ENCODE peak calls at places on chromosome 22, in eight cellular contexts. R is transverse colon, U is sigmoid colon, Q is prostate gland, M is Panc1, G is HCT116, E is H1, J is K562. N is an unnamed sample. For H3K4me1 and H3K27me3, the result is how much of the 10 kb centered on the place peaks cover.

GRCh38 chr22:42342426-42343135 is 72.1 kb upstream of the TCF20 start:
- DNase-seq in G (no peak), U (no peak), E (no peak), Q (no peak), J (no peak), M (no peak), R (no peak), N (no peak)

GRCh38 chr22:19522190-19522880 is 1.9 kb downstream of the CLDN5 start:
- DNase-seq in U (no peak), J (no peak), M (no peak), R (no peak), E (no peak), Q (no peak), G (no peak), N (no peak)

GRCh38 chr22:50582562-50583293 is at the start of gene CHKB:
- DNase-seq in R (peak), U (peak), J (peak), Q (peak), G (peak), E (peak), M (peak), N (peak)

GRCh38 chr22:24969588-24970301 is 17.2 kb downstream of the KIAA1671 start:
- DNase-seq in Q (peak), J (no peak), R (peak), U (no peak), G (peak), E (no peak), M (no peak), N (no peak)

GRCh38 chr22:43014062-43014875 is 680 bp downstream of the PACSIN2 start:
- DNase-seq in Q (peak), R (peak), G (no peak), E (peak), J (peak), M (no peak), U (peak), N (peak)

GRCh38 chr22:31683181-31684105 is 21.4 kb upstream of the PISD start:
- DNase-seq in R (no peak), E (no peak), M (no peak), G (no peak), J (no peak), U (peak), Q (peak), N (no peak)

GRCh38 chr22:42075277-42075676 is 1.2 kb downstream of the PHETA2 start:
- DNase-seq in M (no peak), J (no peak), Q (no peak), R (no peak), G (no peak), E (no peak), U (no peak), N (no peak)

GRCh38 chr22:19287889-19288288 is 3.6 kb downstream of the CLTCL1 start:
- DNase-seq in G (no peak), R (no peak), Q (no peak), U (no peak), J (no peak), E (no peak), M (no peak), N (no peak)

GRCh38 chr22:20243545-20244249 is 24.4 kb downstream of the RTN4R start:
- DNase-seq in E (no peak), J (peak), R (peak), U (peak), Q (peak), M (no peak), G (no peak), N (peak)

GRCh38 chr22:42877158-42877557 is 20.1 kb upstream of the ARFGAP3 start:
- DNase-seq in G (no peak), U (no peak), R (no peak), Q (no peak), E (no peak), M (no peak), J (no peak), N (no peak)

GRCh38 chr22:43129426-43130425 is 13.5 kb downstream of the MCAT start:
- DNase-seq in G (no peak), Q (no peak), E (no peak), M (no peak), J (no peak), R (no peak), U (no peak), N (no peak)

GRCh38 chr22:34943830-34944229 is 122.1 kb upstream of the ISX start:
- DNase-seq in Q (no peak), R (no peak), E (no peak), G (no peak), U (no peak), J (no peak), M (no peak), N (no peak)

GRCh38 chr22:24359452-24360120 is 67.8 kb upstream of the ADORA2A start:
- DNase-seq in U (no peak), G (no peak), J (no peak), R (no peak), E (no peak), Q (no peak), M (no peak), N (no peak)

GRCh38 chr22:30386960-30387848 is at the start of gene RNF215:
- DNase-seq in J (peak), G (peak), E (peak), Q (peak), U (peak), R (peak), M (no peak), N (peak)

GRCh38 chr22:50489363-50490243 is 2.9 kb downstream of the MIOX start:
- DNase-seq in G (no peak), J (no peak), R (no peak), U (no peak), E (peak), Q (no peak), M (no peak), N (no peak)

GRCh38 chr22:21446128-21446826 is 20.9 kb upstream of the TMEM191C start:
- DNase-seq in R (no peak), Q (peak), U (peak), M (no peak), G (no peak), J (no peak), E (peak), N (peak)
- H3K4me1 ChIP-seq in R (under half), Q (under half), U (under half), M (under half), G (under half), J (under half), E (under half), N (under half)

DNA sequence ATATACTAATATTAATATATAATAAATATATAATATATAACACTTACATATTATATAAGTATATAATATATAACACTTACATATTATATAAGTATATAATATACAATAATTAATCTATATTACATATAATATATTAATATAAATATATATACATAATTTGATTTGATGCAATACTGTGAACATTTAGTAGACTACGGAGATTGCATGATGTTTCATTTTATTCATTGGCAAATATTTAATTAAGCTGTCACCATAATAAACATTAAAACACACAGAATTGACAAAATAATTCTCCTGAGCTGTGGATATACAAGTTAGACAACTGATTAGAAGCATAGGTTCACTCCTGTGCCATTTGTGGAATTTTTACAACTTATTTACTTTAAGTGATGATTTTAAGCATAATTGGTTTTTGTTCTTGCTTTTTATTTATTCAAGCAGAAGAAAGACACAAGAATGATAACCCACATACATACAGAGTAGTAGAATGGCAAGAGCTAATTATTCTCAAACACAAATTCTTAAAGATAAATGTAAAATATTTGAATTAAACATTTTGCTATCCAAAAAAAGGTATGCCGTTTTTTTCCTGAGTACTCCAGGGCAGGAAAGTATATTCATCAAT is 65.8 kb upstream of the TOP3B start:
- DNase-seq in J (no peak), E (no peak), M (no peak), Q (no peak), G (no peak), U (no peak), R (no peak), N (no peak)
- H3K27me3 ChIP-seq in J (under half), E (half or more), M (under half), Q (under half), G (under half), U (under half), R (under half), N (under half)

DNA sequence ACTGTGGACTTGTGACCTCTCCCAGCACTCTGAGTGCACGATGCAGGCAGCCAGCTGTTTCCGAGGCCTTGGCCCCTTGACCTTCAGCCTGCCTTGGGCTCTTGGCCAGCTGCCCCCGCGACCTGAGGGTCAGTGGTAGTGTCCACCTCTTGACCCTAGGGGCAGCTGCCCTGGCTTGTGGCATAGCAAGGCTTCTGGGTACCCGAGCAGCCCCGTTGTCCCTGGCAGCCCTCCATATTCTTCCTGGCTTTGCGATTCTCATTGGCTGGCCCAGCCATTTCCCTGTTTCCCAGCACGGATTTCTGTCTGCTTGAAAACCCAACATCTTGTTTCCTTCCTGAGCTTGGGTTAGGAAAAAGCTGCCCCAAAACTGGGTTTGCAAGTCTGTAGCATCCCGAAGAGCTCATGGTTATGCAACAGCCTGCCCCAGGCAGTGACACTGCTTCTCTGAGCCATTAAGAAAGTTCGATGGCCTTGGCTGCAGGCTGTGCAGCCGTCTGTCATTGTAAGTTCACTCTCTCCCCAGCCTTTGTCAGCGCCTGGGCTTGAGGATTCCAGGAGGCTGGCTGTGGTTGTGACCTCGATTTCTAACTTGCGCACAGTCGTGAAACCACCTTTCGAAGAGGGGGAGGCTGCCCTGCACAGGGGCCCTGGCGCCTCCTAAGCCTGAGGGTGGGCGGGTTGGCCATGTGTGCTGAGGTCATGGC is 48.8 kb downstream of the FBLN1 start:
- DNase-seq in R (no peak), Q (no peak), G (no peak), U (peak), E (no peak), M (no peak), J (no peak), N (no peak)
- TF ChIP-seq POLR2AphosphoS5 in R (no peak), Q (no peak), G (no peak), U (peak), E (no peak), M (no peak), J (no peak), N (peak)

DNA sequence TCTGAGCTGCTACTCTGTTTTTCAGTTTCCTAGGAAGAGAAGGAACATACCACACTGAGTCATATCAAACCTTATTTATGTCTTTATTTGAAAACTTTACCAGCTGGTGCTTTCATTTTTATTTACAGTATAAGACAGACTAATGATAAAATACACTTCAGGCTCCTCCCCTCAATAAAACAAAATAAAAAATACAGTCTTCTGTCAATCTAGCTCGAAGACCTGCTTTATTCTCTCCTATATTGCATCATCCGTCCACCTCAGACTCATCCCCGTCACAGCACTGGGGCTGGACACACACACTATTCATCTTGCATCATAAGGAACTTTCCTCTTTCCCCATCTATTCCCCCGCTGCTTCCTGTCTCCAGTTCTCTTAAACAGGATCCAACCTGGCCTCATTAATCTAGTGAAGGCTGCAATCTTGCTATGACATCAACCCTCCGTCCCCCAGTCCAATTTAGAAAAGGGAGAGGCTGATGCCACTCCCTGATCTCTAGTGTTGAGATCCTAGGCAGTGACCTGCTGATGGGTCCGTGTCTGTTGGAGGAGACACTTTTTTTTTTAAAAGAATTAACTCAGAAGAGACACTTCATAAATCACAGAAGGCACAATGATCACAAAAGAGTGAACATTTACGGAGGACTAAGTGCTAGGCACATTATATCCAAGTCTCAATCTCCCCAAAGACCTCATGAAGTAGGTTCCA is 1.1 kb downstream of the XBP1 start:
- DNase-seq in E (no peak), M (peak), G (peak), J (peak), Q (peak), U (peak), R (peak), N (no peak)
- H3K4me1 ChIP-seq in E (under half), M (under half), G (under half), J (under half), Q (under half), U (under half), R (half or more), N (half or more)

DNA sequence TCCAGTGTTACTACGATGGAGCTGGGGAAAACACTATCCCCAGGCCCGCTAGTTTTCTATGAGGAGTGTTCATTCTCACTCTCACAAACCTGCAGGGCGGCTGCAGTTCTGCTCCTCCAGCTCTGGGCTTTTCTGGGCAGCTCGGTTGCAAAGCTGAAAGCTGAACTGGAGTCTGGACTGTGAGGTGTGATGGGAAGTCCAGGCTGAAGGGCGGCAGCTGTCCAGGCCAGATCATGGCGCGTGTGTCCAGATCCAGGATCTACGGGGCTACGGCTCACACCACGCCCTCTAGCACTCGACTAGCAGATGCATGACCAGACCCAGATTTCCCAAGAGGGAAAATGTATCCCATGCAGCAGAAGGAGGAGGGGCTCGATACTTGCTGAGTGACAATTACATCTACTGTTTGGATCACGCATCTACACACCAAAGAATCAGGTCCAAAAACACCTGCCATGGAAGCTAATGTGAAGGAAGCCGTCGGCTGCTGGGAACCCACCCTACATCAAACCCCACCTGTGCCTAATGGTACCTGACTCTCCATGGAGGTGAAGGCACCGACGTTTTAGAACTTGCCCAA is 555.0 kb downstream of the BRD1 start:
- DNase-seq in U (no peak), E (no peak), Q (no peak), M (no peak), R (no peak), J (no peak), G (no peak), N (no peak)
- H3K27me3 ChIP-seq in U (under half), E (under half), Q (under half), M (under half), R (half or more), J (under half), G (half or more), N (under half)

DNA sequence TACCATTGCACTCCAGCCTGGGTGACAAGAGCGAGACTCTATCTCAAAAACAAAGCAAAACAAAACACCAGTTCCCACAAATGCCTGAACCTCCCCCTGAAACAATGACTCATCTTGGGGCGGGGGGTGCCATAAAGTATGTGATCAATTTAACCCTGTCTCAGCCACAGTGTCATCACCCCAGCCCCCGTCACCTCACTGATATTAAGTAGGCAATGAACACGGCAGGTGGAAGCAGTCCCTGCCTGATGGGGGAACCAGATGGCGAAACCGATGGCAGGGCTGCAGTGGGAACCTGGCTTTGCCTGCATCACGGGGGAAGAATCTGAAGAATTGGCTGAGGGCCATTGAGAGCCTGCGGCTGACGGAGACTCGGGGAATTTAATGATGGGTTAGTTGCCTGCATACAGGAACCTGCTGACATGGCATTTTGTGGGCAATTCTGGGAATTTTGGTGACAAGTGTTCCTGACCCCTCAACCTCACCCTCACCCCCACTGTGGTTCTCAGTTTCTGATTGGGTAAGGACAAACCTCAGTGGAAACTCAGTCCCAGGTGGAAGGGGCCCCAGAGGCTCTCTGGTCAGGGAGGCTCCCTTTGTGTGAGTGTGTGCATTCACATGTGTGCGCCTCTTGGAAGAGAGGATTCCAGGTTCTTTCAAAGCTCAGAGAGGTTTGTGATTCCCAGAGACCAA is 39.1 kb upstream of the SHISAL1 start:
- DNase-seq in U (peak), J (no peak), Q (peak), G (no peak), R (peak), E (no peak), M (no peak), N (no peak)
- TF ChIP-seq POLR2AphosphoS5 in U (peak), J (no peak), Q (peak), G (no peak), R (peak), E (no peak), M (no peak), N (no peak)

GRCh38 chr22:39306456-39307361 is 12.7 kb downstream of the RPL3 start:
- DNase-seq in J (peak), E (peak), U (no peak), R (peak), Q (no peak), M (no peak), G (no peak), N (peak)

GRCh38 chr22:39309881-39310714 is 9.3 kb downstream of the RPL3 start:
- DNase-seq in R (no peak), U (no peak), Q (no peak), M (no peak), G (no peak), J (no peak), E (peak), N (no peak)

GRCh38 chr22:39311592-39312400 is 7.6 kb downstream of the RPL3 start:
- DNase-seq in J (peak), G (no peak), R (no peak), M (no peak), Q (no peak), U (no peak), E (peak), N (no peak)

GRCh38 chr22:39308614-39309363 is 10.6 kb downstream of the RPL3 start:
- DNase-seq in M (no peak), J (no peak), U (peak), E (no peak), Q (no peak), G (peak), R (peak), N (peak)

GRCh38 chr22:39309364-39309861 is 10.0 kb downstream of the RPL3 start:
- DNase-seq in E (peak), U (no peak), J (peak), G (no peak), M (no peak), Q (peak), R (no peak), N (peak)
- H3K4me1 ChIP-seq in E (under half), U (under half), J (under half), G (half or more), M (half or more), Q (under half), R (under half), N (under half)

GRCh38 chr22:37404126-37404525 is 23.2 kb downstream of the ELFN2 start:
- DNase-seq in E (no peak), U (no peak), J (no peak), R (no peak), Q (no peak), G (no peak), M (no peak), N (no peak)
- H3K27me3 ChIP-seq in E (under half), U (under half), J (under half), R (under half), Q (under half), G (under half), M (under half), N (under half)

DNA sequence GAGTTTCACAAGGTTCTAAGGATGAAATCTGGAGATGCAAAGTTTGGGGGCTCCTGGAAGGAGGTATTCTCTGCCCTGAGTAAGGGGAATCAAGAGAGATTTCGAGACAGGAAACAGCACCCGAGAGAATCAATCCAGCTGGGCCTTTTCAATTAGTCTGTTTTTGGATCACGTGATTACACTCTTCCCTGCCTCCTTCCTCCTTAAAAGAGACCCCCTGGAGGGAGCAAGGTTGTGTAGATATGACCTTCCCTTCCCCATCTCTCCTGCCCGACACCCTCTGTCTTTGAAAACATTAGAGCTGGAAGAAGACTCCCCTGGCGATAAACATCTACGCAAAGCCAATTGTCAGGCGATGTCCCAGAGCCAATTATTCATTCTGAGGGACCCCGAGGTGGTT is 407.9 kb downstream of the MIAT start:
- DNase-seq in G (no peak), M (no peak), U (no peak), E (no peak), Q (no peak), J (no peak), R (no peak), N (no peak)
- TF ChIP-seq POLR2AphosphoS5 in G (no peak), M (no peak), U (no peak), E (no peak), Q (no peak), J (no peak), R (no peak), N (no peak)

N was measured in upper lobe of left lung.